ENCODE peak calls at places on chromosomes 1 and 21, in five cellular contexts. Y is mammary epithelial cell, E is GM23248, A is fibroblast of lung, K is GM12878. N is an unnamed sample.
A peak's percentile ranks its signal among the peaks of the same experiment; 100 is the strongest.

GRCh38 chr1:150127868-150128267 is 21.8 kb upstream of the PLEKHO1 start:
- DNase-seq in Y (no peak), E (peak; percentile 36), A (peak; percentile 23), K (no peak), N (no peak)

GRCh38 chr1:168235548-168235885 is 9.7 kb downstream of the SFT2D2 start:
- DNase-seq in Y (no peak), E (no peak), A (peak; percentile 28), K (no peak), N (no peak)

GRCh38 chr1:165949335-165950130 is 122.1 kb downstream of the UCK2 start:
- DNase-seq in Y (no peak), E (peak; percentile 47), A (no peak), K (no peak), N (no peak)

GRCh38 chr1:119827010-119827409 is 15.8 kb upstream of the REG4 start:
- DNase-seq in Y (no peak), E (peak; percentile 19), A (no peak), K (no peak), N (no peak)

GRCh38 chr1:215076312-215076711 is 6.2 kb upstream of the KCNK2 start:
- DNase-seq in Y (peak; percentile 50), E (peak; percentile 38), A (peak; percentile 57), K (no peak), N (no peak)

GRCh38 chr1:213988639-213989070 is 882 bp downstream of the PROX1 start:
- DNase-seq in Y (no peak), E (peak; percentile 64), A (no peak), K (no peak), N (no peak)

GRCh38 chr1:153849487-153850185 is 73.1 kb downstream of the GATAD2B start:
- DNase-seq in Y (no peak), E (no peak), A (no peak), K (peak; percentile 78), N (no peak)

GRCh38 chr1:229624906-229625871 is 733 bp downstream of the TAF5L start:
- DNase-seq in Y (peak; percentile 61), E (peak; percentile 73), A (peak; percentile 59), K (no peak), N (no peak)

GRCh38 chr1:175062339-175062738 is 5.3 kb upstream of the TNN start:
- DNase-seq in Y (peak; percentile 40), E (no peak), A (no peak), K (no peak), N (no peak)

GRCh38 chr1:59367269-59368006 is 70.5 kb downstream of the FGGY start:
- DNase-seq in Y (peak; percentile 62), E (peak; percentile 93), A (peak; percentile 96), K (no peak), N (no peak)

GRCh38 chr1:204417231-204417997 is 5.8 kb upstream of the PPP1R15B start:
- DNase-seq in Y (peak; percentile 98), E (peak; percentile 99), A (peak; percentile 98), K (no peak), N (peak; percentile 47)

GRCh38 chr1:13539683-13540082 is 25.9 kb upstream of the LRRC38 start:
- DNase-seq in Y (no peak), E (no peak), A (no peak), K (no peak), N (no peak)

GRCh38 chr1:1306070-1306660 is 1.6 kb downstream of the ACAP3 start:
- DNase-seq in Y (no peak), E (peak; percentile 66), A (no peak), K (no peak), N (no peak)

GRCh38 chr1:67801903-67802302 is 31.4 kb downstream of the GNG12 start:
- DNase-seq in Y (no peak), E (peak; percentile 38), A (peak; percentile 68), K (no peak), N (no peak)

GRCh38 chr1:223772771-223773160 is 60.4 kb downstream of the CAPN2 start:
- DNase-seq in Y (no peak), E (no peak), A (no peak), K (no peak), N (no peak)

GRCh38 chr1:46133181-46133658 is 791 bp upstream of the PIK3R3 start:
- DNase-seq in Y (no peak), E (no peak), A (no peak), K (no peak), N (no peak)

GRCh38 chr1:110086959-110087358 is 16.5 kb upstream of the ALX3 start:
- DNase-seq in Y (no peak), E (no peak), A (no peak), K (no peak), N (no peak)

GRCh38 chr21:44940116-44940631 is 345 bp downstream of the SLX9 start:
- DNase-seq in Y (peak; percentile 17), E (peak; percentile 59), A (no peak), K (no peak), N (no peak)

GRCh38 chr1:226736908-226737818 is 1.9 kb downstream of the ITPKB start:
- DNase-seq in Y (peak; percentile 10), E (peak; percentile 68), A (peak; percentile 51), K (no peak), N (no peak)

GRCh38 chr1:26608895-26609294 is 79.3 kb downstream of the RPS6KA1 start:
- DNase-seq in Y (no peak), E (no peak), A (no peak), K (no peak), N (no peak)

GRCh38 chr1:70764747-70765146 is 282.9 kb downstream of the PTGER3 start:
- DNase-seq in Y (no peak), E (peak; percentile 75), A (peak; percentile 24), K (no peak), N (no peak)

GRCh38 chr21:31556662-31557061 is 102.8 kb upstream of the SOD1 start:
- DNase-seq in Y (no peak), E (no peak), A (no peak), K (no peak), N (no peak)

GRCh38 chr1:32784817-32785216 is 32.3 kb downstream of the YARS1 start:
- DNase-seq in Y (no peak), E (no peak), A (no peak), K (no peak), N (no peak)

GRCh38 chr1:4599951-4600481 is 54.4 kb upstream of the AJAP1 start:
- DNase-seq in Y (no peak), E (no peak), A (no peak), K (no peak), N (no peak)

GRCh38 chr1:192376387-192376786 is 59.6 kb downstream of the RGS21 start:
- DNase-seq in Y (no peak), E (no peak), A (no peak), K (no peak), N (no peak)

GRCh38 chr1:19450811-19451564 is 34.4 kb downstream of the CAPZB start:
- DNase-seq in Y (peak; percentile 90), E (peak; percentile 97), A (peak; percentile 99), K (no peak), N (no peak)

GRCh38 chr21:27189870-27190269 is 223.0 kb upstream of the ADAMTS5 start:
- DNase-seq in Y (no peak), E (no peak), A (no peak), K (no peak), N (no peak)

GRCh38 chr1:77350012-77350411 is 68.2 kb downstream of the AK5 start:
- DNase-seq in Y (no peak), E (no peak), A (no peak), K (no peak), N (no peak)

GRCh38 chr1:59879556-59879955 is 47.0 kb downstream of the CYP2J2 start:
- DNase-seq in Y (peak; percentile 57), E (peak; percentile 67), A (peak; percentile 58), K (no peak), N (peak; percentile 75)

GRCh38 chr1:236489710-236490377 is 33.9 kb upstream of the LGALS8 start:
- DNase-seq in Y (peak; percentile 41), E (peak; percentile 79), A (peak; percentile 36), K (peak; percentile 19), N (peak; percentile 53)

GRCh38 chr1:39354572-39354971 is 136.9 kb upstream of the BMP8A start:
- DNase-seq in Y (no peak), E (no peak), A (no peak), K (no peak), N (no peak)

GRCh38 chr1:113434874-113435175 is 44.5 kb downstream of the MAGI3 start:
- DNase-seq in Y (no peak), E (no peak), A (no peak), K (no peak), N (no peak)
- TF ChIP-seq EZH2 in Y (no peak), E (no peak), A (no peak), K (no peak), N (no peak)

GRCh38 chr1:117796226-117796625 is 133.2 kb downstream of the GDAP2 start:
- DNase-seq in Y (peak; percentile 29), E (peak; percentile 47), A (no peak), K (no peak), N (no peak)

GRCh38 chr1:117794073-117794472 is 135.3 kb downstream of the GDAP2 start:
- DNase-seq in Y (no peak), E (peak; percentile 70), A (peak; percentile 51), K (no peak), N (no peak)

GRCh38 chr1:117793396-117793795 is 136.0 kb downstream of the GDAP2 start:
- DNase-seq in Y (no peak), E (no peak), A (no peak), K (no peak), N (no peak)

GRCh38 chr1:117795792-117796191 is 133.6 kb downstream of the GDAP2 start:
- DNase-seq in Y (no peak), E (no peak), A (no peak), K (no peak), N (no peak)

GRCh38 chr1:117795190-117795589 is 134.2 kb downstream of the GDAP2 start:
- DNase-seq in Y (peak; percentile 96), E (peak; percentile 89), A (peak; percentile 88), K (no peak), N (no peak)
- H3K9ac ChIP-seq in Y (no peak overlapping the region), E (no peak overlapping the region), A (no peak overlapping the region), K (no peak overlapping the region), N (no peak overlapping the region)

DNA sequence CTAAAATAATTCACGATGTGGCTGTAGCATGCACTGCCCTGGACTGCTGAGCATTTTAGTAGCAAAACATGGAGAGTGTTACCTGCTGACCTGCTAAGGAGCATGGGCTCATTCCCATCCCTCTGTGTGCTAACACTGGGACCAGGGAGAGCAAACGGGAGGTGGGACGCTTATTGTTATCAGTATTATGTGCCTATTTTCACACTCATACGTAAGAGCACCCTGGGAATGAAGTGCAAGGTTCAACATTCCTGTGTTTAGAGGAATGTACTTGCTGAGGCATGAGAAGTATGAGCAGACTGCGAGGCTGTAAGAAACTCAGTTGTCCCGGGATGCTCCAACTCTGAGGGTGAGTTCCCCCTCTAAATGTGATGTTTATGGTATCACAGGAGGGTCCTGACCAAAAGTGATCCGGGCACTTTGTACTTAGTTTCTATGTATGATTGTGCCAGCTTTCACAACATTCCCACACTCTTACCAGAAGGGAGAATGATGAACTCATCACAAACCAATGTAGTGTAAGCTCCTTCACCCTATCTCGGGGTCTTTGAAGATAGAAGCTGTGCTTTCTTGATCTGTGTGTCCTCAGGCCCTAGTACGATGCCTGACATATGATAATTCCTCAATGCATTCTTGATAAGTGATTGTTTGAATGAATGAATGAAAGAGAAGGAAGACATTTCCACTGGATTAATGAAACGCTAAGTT is 164.8 kb downstream of the KCNJ6 start:
- DNase-seq in Y (no peak), E (peak; percentile 8), A (peak; percentile 54), K (no peak), N (no peak)
- H3K27ac ChIP-seq in Y (no peak overlapping the region), E (no peak overlapping the region), A (no peak overlapping the region), K (no peak overlapping the region), N (no peak overlapping the region)

DNA sequence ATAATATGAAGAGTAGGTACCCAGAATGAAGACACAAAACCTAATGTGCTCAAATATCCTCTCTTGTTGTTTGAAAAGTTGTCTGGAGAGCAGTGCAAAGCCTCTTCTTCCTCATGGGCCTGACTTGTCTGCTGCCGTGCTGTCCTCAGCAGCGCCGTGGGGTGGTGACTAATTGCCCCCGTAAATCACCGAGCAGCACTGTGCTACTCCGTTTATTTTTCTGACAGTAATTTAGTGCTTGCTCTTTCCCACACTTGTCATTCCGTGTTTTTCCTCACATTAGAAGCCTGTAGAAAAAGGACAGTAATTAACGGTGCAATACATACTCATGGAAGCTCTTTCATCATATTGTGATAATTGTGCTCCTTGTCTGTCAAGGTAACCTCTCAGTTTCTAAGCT is 114.8 kb upstream of the BARHL2 start:
- DNase-seq in Y (no peak), E (no peak), A (no peak), K (no peak), N (no peak)
- TF ChIP-seq EZH2 in Y (no peak), E (no peak), A (no peak), K (no peak), N (no peak)

N was measured in SK-N-MC.